ENCODE peak calls at places on chromosomes 13 and 19, in five cellular contexts. M is psoas muscle, E is fibroblast of villous mesenchyme, X is AG04449, C is GM23338. F is an unnamed sample.

GRCh38 chr13:32851083-32852064 is 164.8 kb upstream of the KL start:
- DNase-seq in M (no peak), E (no peak), X (no peak), C (no peak), F (no peak)

GRCh38 chr13:42039946-42040729 is 8.3 kb upstream of the DGKH start:
- DNase-seq in M (peak), E (peak), X (no peak), C (peak), F (peak)

GRCh38 chr19:5356428-5356827 is 15.8 kb upstream of the PTPRS start:
- DNase-seq in M (no peak), E (no peak), X (no peak), C (peak), F (peak)

GRCh38 chr19:1211494-1212234 is 6.1 kb downstream of the STK11 start:
- DNase-seq in M (peak), E (peak), X (no peak), C (peak), F (peak)

GRCh38 chr13:97766749-97767148 is 186.7 kb upstream of the IPO5 start:
- DNase-seq in M (no peak), E (no peak), X (no peak), C (no peak), F (peak)

GRCh38 chr19:15330801-15331418 is 1.4 kb downstream of the BRD4 start:
- DNase-seq in M (no peak), E (peak), X (peak), C (peak), F (peak)

GRCh38 chr13:36207672-36208071 is 6.7 kb downstream of the SOHLH2 start:
- DNase-seq in M (no peak), E (no peak), X (no peak), C (peak), F (peak)

GRCh38 chr13:43072394-43072793 is 49.0 kb downstream of the DNAJC15 start:
- DNase-seq in M (peak), E (peak), X (no peak), C (peak), F (peak)

GRCh38 chr13:27788271-27788670 is 4.0 kb upstream of the GSX1 start:
- DNase-seq in M (no peak), E (no peak), X (no peak), C (no peak), F (no peak)

DNA sequence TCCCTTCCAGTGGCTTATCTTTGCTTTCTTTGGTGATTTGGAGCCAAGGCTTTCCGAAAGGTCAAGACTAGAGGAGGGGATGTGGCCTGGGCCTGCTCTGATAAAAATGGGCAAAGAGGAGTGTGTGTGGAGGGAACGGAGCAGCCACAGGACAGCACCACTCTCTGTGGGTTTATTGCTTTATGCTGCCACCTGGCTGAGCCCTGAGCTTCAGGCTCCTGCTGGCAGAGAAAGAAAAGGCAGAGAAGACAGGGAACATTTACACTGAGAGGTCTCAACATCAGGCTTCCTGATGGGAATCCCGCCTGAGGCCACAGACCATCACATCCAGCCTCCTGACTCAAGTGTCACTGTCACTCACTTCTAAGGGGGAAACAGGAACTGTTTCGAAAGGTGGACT is 9.2 kb upstream of the GSX1 start:
- DNase-seq in M (no peak), E (peak), X (no peak), C (peak), F (no peak)
- TF ChIP-seq CTCF in M (peak), E (peak), X (peak), C (peak), F (no peak)

GRCh38 chr13:67652887-67653286 is 422.8 kb upstream of the PCDH9 start:
- DNase-seq in M (no peak), E (no peak), X (no peak), C (no peak), F (no peak)

GRCh38 chr13:67651908-67652307 is 421.8 kb upstream of the PCDH9 start:
- DNase-seq in M (no peak), E (no peak), X (no peak), C (no peak), F (no peak)

DNA sequence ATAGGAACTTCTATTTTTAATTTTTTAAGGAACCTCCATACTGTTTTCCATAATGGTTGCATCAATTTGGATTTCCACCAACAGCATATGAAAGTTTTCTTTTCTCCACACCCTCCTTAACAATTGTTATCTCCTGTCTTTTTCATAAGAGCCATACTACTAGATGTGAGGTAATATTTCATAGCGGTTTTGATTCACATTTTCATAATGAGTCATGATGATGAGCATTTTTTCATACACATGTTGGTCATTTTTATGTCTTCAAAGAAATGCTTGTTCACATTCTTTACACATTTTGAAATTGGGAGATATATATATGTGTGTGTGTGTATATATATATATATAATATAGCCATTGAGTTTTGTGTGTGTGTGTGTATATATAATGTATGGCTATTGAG is 420.3 kb upstream of the PCDH9 start:
- DNase-seq in M (no peak), E (no peak), X (no peak), C (no peak), F (no peak)
- H3K4me3 ChIP-seq in M (no peak), E (no peak), X (no peak), C (no peak), F (no peak)

GRCh38 chr19:18065173-18065495 is 21.6 kb downstream of the IL12RB1 start:
- DNase-seq in M (no peak), E (no peak), X (no peak), C (no peak), F (no peak)

GRCh38 chr19:18062043-18062442 is 24.7 kb downstream of the IL12RB1 start:
- DNase-seq in M (no peak), E (no peak), X (no peak), C (peak), F (no peak)

GRCh38 chr19:18060472-18060871 is 26.3 kb downstream of the IL12RB1 start:
- DNase-seq in M (no peak), E (no peak), X (no peak), C (peak), F (no peak)

GRCh38 chr19:18059902-18060301 is 26.8 kb downstream of the IL12RB1 start:
- DNase-seq in M (no peak), E (no peak), X (no peak), C (no peak), F (no peak)

GRCh38 chr19:18063463-18063862 is 23.3 kb downstream of the IL12RB1 start:
- DNase-seq in M (no peak), E (no peak), X (no peak), C (peak), F (no peak)
- TF ChIP-seq CTCF in M (no peak), E (no peak), X (no peak), C (peak), F (no peak)

GRCh38 chr13:84399320-84400085 is 517.2 kb upstream of the SLITRK1 start:
- DNase-seq in M (no peak), E (no peak), X (no peak), C (peak), F (peak)

GRCh38 chr13:84393981-84394625 is 511.8 kb upstream of the SLITRK1 start:
- DNase-seq in M (no peak), E (no peak), X (no peak), C (no peak), F (no peak)
- H3K4me3 ChIP-seq in M (no peak), E (no peak), X (no peak), C (no peak), F (no peak)

GRCh38 chr13:106533940-106534843 is 1.3 kb downstream of the EFNB2 start:
- DNase-seq in M (peak), E (peak), X (no peak), C (peak), F (peak)
- TF ChIP-seq CTCF in M (no peak), E (peak), X (no peak), C (no peak), F (no peak)

GRCh38 chr13:73957889-73958288 is 176.3 kb downstream of the KLF12 start:
- DNase-seq in M (no peak), E (no peak), X (no peak), C (no peak), F (no peak)
- H3K4me3 ChIP-seq in M (no peak), E (no peak), X (no peak), C (no peak), F (no peak)

F was measured in fibroblast of mammary gland.